ENCODE peak calls at places on chromosomes 13 and 19, in eight cellular contexts. S is memory B cell; N is activated CD4-positive, alpha-beta T cell treated with anti-CD3 and anti-CD28 coated beads, Interleukin-2, amount 10 ng/mL, durations not matched to agents 7 days and 5 days; Z is GM19239; O is stimulated activated CD4-positive, alpha-beta T cell treated with anti-CD3 and anti-CD28 coated beads, Interleukin-2, amount 100 ng/mL, for 48 hours; M is lung; K is nephron progenitor cell; A is fibroblast of mammary gland. X is an unnamed sample.

GRCh38 chr19:12872941-12873890 is 8.0 kb downstream of the DNASE2 start:
- DNase-seq in M (peak), Z (no peak), S (peak), O (peak), K (peak), A (peak), N (peak), X (peak)

GRCh38 chr19:40646564-40647254 is 43.7 kb downstream of the NUMBL start:
- DNase-seq in K (no peak), N (no peak), S (no peak), Z (no peak), M (no peak), O (no peak), A (peak), X (no peak)

GRCh38 chr13:36275190-36276002 is 22.2 kb downstream of the CCDC169 start:
- DNase-seq in M (no peak), K (peak), Z (no peak), S (no peak), O (no peak), A (peak), N (peak), X (no peak)

GRCh38 chr19:49749055-49749716 is 13.9 kb downstream of the TSKS start:
- DNase-seq in O (no peak), A (peak), N (no peak), M (no peak), S (no peak), K (no peak), Z (no peak), X (no peak)

GRCh38 chr19:42695811-42696503 is 44.3 kb downstream of the PSG3 start:
- DNase-seq in A (no peak), O (no peak), N (no peak), S (no peak), K (no peak), M (no peak), Z (no peak), X (no peak)

GRCh38 chr13:83221256-83221655 is 661.0 kb downstream of the SLITRK1 start:
- DNase-seq in O (no peak), N (no peak), S (no peak), M (no peak), K (no peak), Z (no peak), A (peak), X (no peak)

GRCh38 chr19:38842439-38843174 is 7.2 kb downstream of the HNRNPL start:
- DNase-seq in Z (no peak), S (no peak), A (no peak), M (no peak), N (peak), K (no peak), O (peak), X (no peak)

GRCh38 chr13:25860265-25860664 is 191.6 kb downstream of the SHISA2 start:
- DNase-seq in O (no peak), Z (no peak), K (no peak), M (no peak), A (no peak), N (no peak), S (no peak), X (no peak)

GRCh38 chr13:39526499-39526898 is 76.5 kb downstream of the LHFPL6 start:
- DNase-seq in A (no peak), K (no peak), S (no peak), N (no peak), M (no peak), O (no peak), Z (no peak), X (no peak)

GRCh38 chr19:35903550-35904179 is 1.3 kb downstream of the HCST start:
- DNase-seq in Z (peak), S (peak), N (peak), A (peak), M (peak), K (peak), O (peak), X (peak)

GRCh38 chr13:111516712-111517640 is 196.5 kb downstream of the TEX29 start:
- DNase-seq in N (no peak), M (no peak), S (no peak), A (no peak), K (no peak), Z (no peak), O (no peak), X (no peak)

GRCh38 chr19:57434386-57435061 is 601 bp upstream of the ZNF749 start:
- DNase-seq in K (no peak), S (no peak), N (no peak), M (no peak), A (no peak), O (no peak), Z (no peak), X (no peak)

GRCh38 chr13:101996906-101997408 is 404.9 kb downstream of the FGF14 start:
- DNase-seq in N (no peak), K (no peak), M (no peak), Z (no peak), S (no peak), A (no peak), O (no peak), X (no peak)